ENCODE peak calls at places on chromosomes 11 and 22, in five cellular contexts. N is psoas muscle, B is kidney, Z is prostate gland, T is tibial artery. E is an unnamed sample.

GRCh38 chr11:41392591-41392990 is 66.9 kb downstream of the LRRC4C start:
- DNase-seq in N (no peak), B (no peak), Z (no peak), T (no peak), E (no peak)

GRCh38 chr11:11407065-11407737 is 54.2 kb upstream of the CSNK2A3 start:
- DNase-seq in N (peak), B (no peak), Z (no peak), T (peak), E (peak)

GRCh38 chr22:39814899-39815298 is 78.7 kb downstream of the ENTHD1 start:
- DNase-seq in N (no peak), B (no peak), Z (no peak), T (no peak), E (no peak)

GRCh38 chr11:3341298-3341697 is 37.6 kb downstream of the ZNF195 start:
- DNase-seq in N (peak), B (no peak), Z (peak), T (no peak), E (peak)

GRCh38 chr11:35234836-35235235 is 95.9 kb downstream of the CD44 start:
- DNase-seq in N (no peak), B (no peak), Z (no peak), T (no peak), E (peak)

GRCh38 chr11:133934599-133935550 is 21.9 kb downstream of the IGSF9B start:
- DNase-seq in N (no peak), B (no peak), Z (no peak), T (no peak), E (no peak)

GRCh38 chr11:126661051-126661450 is 305.6 kb downstream of the ST3GAL4 start:
- DNase-seq in N (no peak), B (no peak), Z (no peak), T (no peak), E (no peak)

GRCh38 chr11:67488155-67488480 is 5.3 kb downstream of the AIP start:
- DNase-seq in N (no peak), B (no peak), Z (no peak), T (no peak), E (no peak)

GRCh38 chr11:123187670-123188507 is 7.2 kb downstream of the CLMP start:
- DNase-seq in N (no peak), B (no peak), Z (no peak), T (no peak), E (no peak)

GRCh38 chr11:69583068-69583467 is 57.9 kb upstream of the CCND1 start:
- DNase-seq in N (no peak), B (no peak), Z (no peak), T (no peak), E (no peak)

GRCh38 chr22:46054091-46054877 is 77.3 kb upstream of the WNT7B start:
- DNase-seq in N (peak), B (peak), Z (no peak), T (peak), E (peak)

GRCh38 chr11:112610996-112611795 is 350.0 kb upstream of the NCAM1 start:
- DNase-seq in N (no peak), B (no peak), Z (no peak), T (no peak), E (no peak)

GRCh38 chr11:9803685-9804413 is 140.0 kb downstream of the SWAP70 start:
- DNase-seq in N (no peak), B (no peak), Z (peak), T (no peak), E (no peak)

GRCh38 chr22:38284042-38284402 is 11.2 kb upstream of the TMEM184B start:
- DNase-seq in N (no peak), B (no peak), Z (no peak), T (peak), E (peak)

GRCh38 chr11:110909331-110909730 is 197.1 kb upstream of the ARHGAP20 start:
- DNase-seq in N (no peak), B (no peak), Z (no peak), T (no peak), E (no peak)

DNA sequence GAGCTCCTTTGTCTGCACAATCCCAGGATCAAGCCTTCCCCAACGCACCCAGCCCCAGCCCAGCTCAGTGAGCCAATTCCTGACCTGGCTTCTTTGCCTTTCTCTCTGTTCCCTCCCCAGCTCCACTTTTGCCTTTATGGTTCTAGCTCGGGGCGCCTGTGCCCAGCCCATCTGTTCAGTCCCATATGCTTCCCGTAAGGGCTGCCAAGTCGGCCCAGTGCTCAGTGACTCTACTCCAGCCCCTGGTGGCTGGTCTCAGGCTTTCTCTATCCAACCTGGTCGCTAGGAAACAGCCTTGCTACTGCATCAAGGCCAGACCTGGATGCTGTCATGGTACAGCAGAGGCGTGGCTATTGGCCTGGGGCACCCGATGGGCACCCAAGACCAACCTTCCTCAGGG is 178.1 kb downstream of the DSCAML1 start:
- DNase-seq in N (no peak), B (no peak), Z (no peak), T (peak), E (no peak)
- TF ChIP-seq CTCF in N (no peak), B (no peak), Z (no peak), T (no peak), E (no peak)

GRCh38 chr11:93249437-93250210 is 51.8 kb upstream of the SLC36A4 start:
- DNase-seq in N (no peak), B (no peak), Z (no peak), T (no peak), E (no peak)

GRCh38 chr11:93253111-93253510 is 55.3 kb upstream of the SLC36A4 start:
- DNase-seq in N (no peak), B (no peak), Z (no peak), T (no peak), E (no peak)

GRCh38 chr11:93244018-93244417 is 46.2 kb upstream of the SLC36A4 start:
- DNase-seq in N (no peak), B (no peak), Z (no peak), T (no peak), E (no peak)

GRCh38 chr11:93251922-93252321 is 54.1 kb upstream of the SLC36A4 start:
- DNase-seq in N (no peak), B (no peak), Z (no peak), T (no peak), E (no peak)

GRCh38 chr11:93248602-93249001 is 50.8 kb upstream of the SLC36A4 start:
- DNase-seq in N (no peak), B (no peak), Z (no peak), T (no peak), E (no peak)
- TF ChIP-seq CTCF in N (peak), B (no peak), Z (no peak), T (no peak), E (no peak)

GRCh38 chr22:29623059-29623458 is 19.6 kb downstream of the NF2 start:
- DNase-seq in N (no peak), B (no peak), Z (no peak), T (no peak), E (no peak)

GRCh38 chr22:29623553-29624169 is 20.2 kb downstream of the NF2 start:
- DNase-seq in N (no peak), B (no peak), Z (no peak), T (no peak), E (no peak)

GRCh38 chr22:29626497-29627195 is 23.2 kb downstream of the NF2 start:
- DNase-seq in N (no peak), B (no peak), Z (no peak), T (no peak), E (no peak)

GRCh38 chr22:29627196-29627535 is 23.7 kb downstream of the NF2 start:
- DNase-seq in N (no peak), B (no peak), Z (no peak), T (no peak), E (no peak)

GRCh38 chr22:29625090-29625825 is 21.8 kb downstream of the NF2 start:
- DNase-seq in N (peak), B (no peak), Z (peak), T (no peak), E (peak)
- TF ChIP-seq CTCF in N (peak), B (peak), Z (peak), T (peak), E (peak)

DNA sequence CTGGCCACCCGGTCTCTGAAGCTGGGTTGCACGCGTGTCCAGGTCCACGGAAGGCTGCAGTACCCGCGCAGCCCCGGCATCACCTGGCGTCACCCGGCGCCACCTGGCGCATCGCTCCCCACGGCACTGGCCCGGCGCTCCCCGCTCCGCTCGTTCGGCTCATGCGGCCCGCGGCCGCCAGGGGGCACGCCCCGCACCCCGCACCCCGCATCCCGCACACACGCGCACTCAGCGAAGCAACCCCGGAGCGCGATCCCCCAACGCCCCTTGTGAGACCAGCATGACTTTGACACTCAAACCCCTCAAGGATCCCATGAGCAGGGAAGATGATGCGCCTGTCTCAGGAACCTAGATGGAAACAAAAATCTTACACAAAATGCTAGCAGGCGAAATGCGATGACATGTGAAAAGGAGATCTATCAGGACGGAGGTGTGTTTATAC is 11.9 kb downstream of the B3GNT6 start:
- DNase-seq in N (no peak), B (no peak), Z (no peak), T (no peak), E (peak)
- TF ChIP-seq CTCF in N (peak), B (peak), Z (peak), T (peak), E (peak)

DNA sequence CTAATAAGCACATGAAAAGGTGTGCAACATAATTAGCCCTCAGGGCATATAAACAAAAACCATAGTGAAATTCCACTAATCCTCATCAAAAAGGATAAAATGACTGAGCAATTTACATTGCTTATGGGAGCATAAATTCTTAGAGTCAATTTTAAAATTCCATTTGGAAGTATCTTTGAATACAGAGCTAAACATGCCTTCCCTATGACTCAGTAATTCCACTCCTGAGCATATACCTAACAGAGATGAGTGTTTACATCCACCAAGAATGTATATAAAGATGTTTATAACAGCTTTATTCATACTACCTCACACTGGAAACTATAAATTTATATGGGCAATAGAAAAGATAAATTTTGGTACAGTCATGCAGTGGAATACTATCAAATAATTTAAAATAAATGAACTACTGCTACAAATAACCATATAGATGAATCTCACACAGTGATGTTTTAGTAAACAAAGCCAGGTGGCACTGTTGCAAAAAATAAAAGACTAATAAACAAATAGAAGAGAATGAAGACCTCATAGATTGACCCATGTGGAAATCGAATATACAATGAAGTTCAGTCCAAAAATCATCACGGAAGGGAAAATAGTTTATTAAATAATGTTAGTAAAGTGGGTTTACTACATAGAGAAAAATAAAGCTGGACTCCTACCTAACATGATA is 8.2 kb upstream of the OR2D2 start:
- DNase-seq in N (no peak), B (no peak), Z (no peak), T (no peak), E (no peak)
- TF ChIP-seq CTCF in N (peak), B (no peak), Z (no peak), T (peak), E (no peak)

GRCh38 chr11:124194696-124195418 is 11.7 kb downstream of the OR10D3 start:
- DNase-seq in N (no peak), B (no peak), Z (no peak), T (peak), E (peak)
- TF ChIP-seq CTCF in N (peak), B (peak), Z (peak), T (peak), E (peak)

GRCh38 chr11:106133529-106133928 is 56.1 kb downstream of the AASDHPPT start:
- DNase-seq in N (no peak), B (no peak), Z (no peak), T (no peak), E (no peak)
- TF ChIP-seq CTCF in N (no peak), B (no peak), Z (no peak), T (no peak), E (no peak)

DNA sequence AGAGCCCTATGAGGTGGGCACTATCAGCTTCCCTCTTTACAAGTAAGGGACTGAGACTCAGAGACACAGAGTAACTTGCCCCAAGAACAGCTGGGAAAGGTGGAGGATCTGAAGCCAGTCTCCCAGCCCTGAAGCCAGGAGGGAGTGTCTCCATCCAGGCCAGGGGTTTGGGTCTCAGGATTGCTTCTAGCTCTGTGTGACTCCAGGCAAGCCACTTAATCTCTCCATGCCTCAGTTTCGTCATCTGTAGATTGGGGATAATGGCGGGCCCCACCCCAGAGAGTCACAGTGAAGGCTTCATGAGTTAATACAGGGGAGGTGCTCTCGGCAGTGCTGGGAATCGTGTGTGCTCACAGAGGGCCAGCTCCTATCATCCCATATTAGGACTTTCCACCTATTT is 10.5 kb downstream of the MAP4K2 start:
- DNase-seq in N (peak), B (peak), Z (no peak), T (no peak), E (no peak)
- TF ChIP-seq CTCF in N (no peak), B (no peak), Z (no peak), T (no peak), E (no peak)

GRCh38 chr11:22624742-22625447 is 728 bp downstream of the FANCF start:
- DNase-seq in N (peak), B (peak), Z (peak), T (peak), E (peak)
- TF ChIP-seq CTCF in N (peak), B (peak), Z (peak), T (peak), E (no peak)